ENCODE peak calls at places on chromosomes 7 and 10, in eight cellular contexts. U is WERI-Rb-1, B is Right ventricle myocardium inferior, D is T-helper 9 cell, J is left cardiac atrium, P is NCI-H1694, W is GM04504, M is nephron progenitor cell. I is an unnamed sample.

GRCh38 chr10:306007-306406 is 170.8 kb downstream of the ZMYND11 start:
- DNase-seq in U (no peak), B (no peak), D (no peak), J (no peak), P (no peak), W (no peak), M (no peak), I (no peak)

GRCh38 chr7:23474098-23474828 is 4.0 kb upstream of the IGF2BP3 start:
- DNase-seq in U (peak; percentile 98), B (peak; percentile 88), D (peak; percentile 14), J (peak; percentile 73), P (peak; percentile 95), W (peak; percentile 83), M (peak; percentile 94), I (peak; percentile 91)

GRCh38 chr10:26860026-26860541 is 674 bp downstream of the ABI1 start:
- DNase-seq in U (peak; percentile 15), B (peak; percentile 80), D (peak; percentile 51), J (peak; percentile 70), P (no peak), W (peak; percentile 37), M (peak; percentile 67), I (peak; percentile 31)

GRCh38 chr10:5776881-5777197 is 36.4 kb downstream of the GDI2 start:
- DNase-seq in U (no peak), B (no peak), D (no peak), J (no peak), P (no peak), W (peak; percentile 68), M (no peak), I (peak; percentile 16)

GRCh38 chr7:97126483-97127171 is 9.1 kb downstream of the SDHAF3 start:
- DNase-seq in U (peak; percentile 34), B (no peak), D (no peak), J (no peak), P (no peak), W (no peak), M (peak; percentile 40), I (no peak)

GRCh38 chr10:11830836-11831519 is 7.8 kb downstream of the PROSER2 start:
- DNase-seq in U (no peak), B (no peak), D (no peak), J (no peak), P (no peak), W (no peak), M (no peak), I (no peak)

GRCh38 chr7:142842251-142842766 is 12.6 kb upstream of the EPHB6 start:
- DNase-seq in U (no peak), B (no peak), D (no peak), J (no peak), P (no peak), W (no peak), M (no peak), I (no peak)

GRCh38 chr10:48444266-48444665 is 137.8 kb downstream of the MAPK8 start:
- DNase-seq in U (peak; percentile 83), B (no peak), D (no peak), J (no peak), P (peak; percentile 4), W (peak; percentile 11), M (no peak), I (no peak)

GRCh38 chr7:127504715-127505114 is 80.7 kb downstream of the GCC1 start:
- DNase-seq in U (peak; percentile 40), B (no peak), D (no peak), J (no peak), P (no peak), W (peak; percentile 1), M (peak; percentile 23), I (no peak)

GRCh38 chr10:110141747-110142625 is 65.4 kb upstream of the MXI1 start:
- DNase-seq in U (no peak), B (peak; percentile 74), D (no peak), J (peak; percentile 42), P (no peak), W (no peak), M (no peak), I (no peak)

GRCh38 chr7:27158436-27159277 is 2.2 kb upstream of the HOXA7 start:
- DNase-seq in U (peak; percentile 6), B (peak; percentile 50), D (no peak), J (no peak), P (no peak), W (no peak), M (peak; percentile 60), I (no peak)

GRCh38 chr7:66729274-66729673 is 11.3 kb upstream of the RABGEF1 start:
- DNase-seq in U (no peak), B (no peak), D (no peak), J (no peak), P (no peak), W (no peak), M (no peak), I (no peak)

GRCh38 chr10:110457851-110458582 is 39.7 kb upstream of the DUSP5 start:
- DNase-seq in U (no peak), B (no peak), D (no peak), J (no peak), P (no peak), W (no peak), M (no peak), I (no peak)

GRCh38 chr10:6990891-6991290 is 410.8 kb upstream of the PRKCQ start:
- DNase-seq in U (no peak), B (no peak), D (no peak), J (no peak), P (no peak), W (no peak), M (no peak), I (no peak)

GRCh38 chr7:107185716-107186115 is 16.9 kb downstream of the HBP1 start:
- DNase-seq in U (no peak), B (no peak), D (no peak), J (no peak), P (no peak), W (no peak), M (no peak), I (no peak)

I was measured in skeletal muscle cell.